ENCODE peak calls at places on chromosome 12, in seven cellular contexts. K is astrocyte of the cerebellum; C is CD8-positive, alpha-beta T cell; U is neural progenitor cell; W is mucosa of descending colon; X is cardiac muscle cell; V is fibroblast of pulmonary artery. L is an unnamed sample.

GRCh38 chr12:126747530-126748149 is 1519.3 kb upstream of the TMEM132C start:
- DNase-seq in K (no peak), C (peak; percentile 63), U (peak; percentile 67), W (peak; percentile 61), X (peak; percentile 57), V (peak; percentile 36), L (no peak)

GRCh38 chr12:54996235-54996634 is 11.7 kb upstream of the TESPA1 start:
- DNase-seq in K (no peak), C (no peak), U (no peak), W (no peak), X (no peak), V (no peak), L (no peak)

GRCh38 chr12:31325524-31325875 is 450 bp downstream of the SINHCAF start:
- DNase-seq in K (no peak), C (no peak), U (no peak), W (peak; percentile 66), X (no peak), V (no peak), L (no peak)

GRCh38 chr12:10301103-10301502 is 6.6 kb upstream of the KLRD1 start:
- DNase-seq in K (no peak), C (no peak), U (no peak), W (no peak), X (no peak), V (no peak), L (peak; percentile 13)

GRCh38 chr12:55060970-55061543 is 41.3 kb downstream of the NEUROD4 start:
- DNase-seq in K (no peak), C (no peak), U (no peak), W (no peak), X (no peak), V (no peak), L (no peak)

GRCh38 chr12:65510584-65511050 is 232.1 kb downstream of the MSRB3 start:
- DNase-seq in K (peak; percentile 91), C (no peak), U (peak; percentile 89), W (peak; percentile 33), X (peak; percentile 39), V (peak; percentile 53), L (no peak)

GRCh38 chr12:75345531-75345930 is 11.1 kb downstream of the GLIPR1L1 start:
- DNase-seq in K (no peak), C (no peak), U (no peak), W (no peak), X (no peak), V (no peak), L (no peak)

GRCh38 chr12:53064613-53065415 is 14.4 kb downstream of the SPRYD3 start:
- DNase-seq in K (no peak), C (no peak), U (no peak), W (no peak), X (no peak), V (no peak), L (no peak)

GRCh38 chr12:21771311-21771710 is 3.2 kb downstream of the KCNJ8 start:
- DNase-seq in K (no peak), C (no peak), U (no peak), W (no peak), X (no peak), V (peak; percentile 58), L (peak; percentile 10)

GRCh38 chr12:131137009-131137835 is 183.5 kb downstream of the ADGRD1 start:
- DNase-seq in K (no peak), C (peak; percentile 45), U (no peak), W (no peak), X (no peak), V (no peak), L (no peak)

GRCh38 chr12:50520808-50521207 is 16.0 kb downstream of the DIP2B start:
- DNase-seq in K (no peak), C (no peak), U (no peak), W (no peak), X (no peak), V (no peak), L (no peak)

GRCh38 chr12:107045186-107045585 is 48.2 kb downstream of the CRY1 start:
- DNase-seq in K (no peak), C (no peak), U (no peak), W (no peak), X (no peak), V (no peak), L (no peak)

GRCh38 chr12:3683670-3684069 is 69.2 kb downstream of the CRACR2A start:
- DNase-seq in K (no peak), C (no peak), U (no peak), W (no peak), X (no peak), V (peak; percentile 63), L (peak; percentile 45)

GRCh38 chr12:94148841-94149780 is 734 bp downstream of the PLXNC1 start:
- DNase-seq in K (no peak), C (peak; percentile 67), U (peak; percentile 78), W (peak; percentile 64), X (peak; percentile 64), V (peak; percentile 50), L (no peak)

GRCh38 chr12:3054993-3055711 is 22.0 kb upstream of the TSPAN9 start:
- DNase-seq in K (no peak), C (no peak), U (no peak), W (no peak), X (no peak), V (peak; percentile 29), L (no peak)

GRCh38 chr12:57740656-57741412 is 2.3 kb upstream of the AGAP2 start:
- DNase-seq in K (no peak), C (peak; percentile 87), U (no peak), W (peak; percentile 52), X (no peak), V (no peak), L (no peak)

GRCh38 chr12:131939007-131939406 is 9.9 kb downstream of the PUS1 start:
- DNase-seq in K (no peak), C (no peak), U (no peak), W (peak; percentile 76), X (no peak), V (no peak), L (no peak)

GRCh38 chr12:15688202-15688736 is 100.9 kb downstream of the EPS8 start:
- DNase-seq in K (no peak), C (no peak), U (no peak), W (peak; percentile 69), X (no peak), V (peak; percentile 32), L (no peak)

GRCh38 chr12:103561174-103561573 is 25.9 kb upstream of the STAB2 start:
- DNase-seq in K (no peak), C (no peak), U (no peak), W (no peak), X (no peak), V (peak; percentile 16), L (no peak)

DNA sequence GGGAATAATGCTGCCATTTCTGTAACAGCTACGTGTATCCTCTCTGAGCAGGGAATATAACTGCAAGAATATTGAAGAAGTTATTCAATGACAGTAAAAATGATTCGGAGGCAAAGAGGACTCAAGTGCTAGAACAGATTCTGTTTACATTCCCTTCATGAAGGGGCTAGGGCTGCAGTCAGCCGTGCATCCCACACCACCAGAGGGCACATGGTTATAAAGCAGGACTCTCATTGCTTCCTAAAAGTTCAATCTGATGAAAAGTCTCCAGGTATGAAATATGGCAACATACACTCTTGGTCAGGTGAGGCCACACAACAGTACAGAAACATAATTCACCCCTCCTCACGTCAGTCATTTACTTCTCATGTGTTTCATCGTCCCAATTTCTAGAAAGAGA is 34.0 kb downstream of the TCHP start:
- DNase-seq in K (no peak), C (no peak), U (no peak), W (no peak), X (no peak), V (no peak), L (no peak)
- TF ChIP-seq CTCF in K (peak; percentile 78), C (no peak), U (peak; percentile 30), W (no peak), X (peak; percentile 57), V (peak; percentile 46), L (peak; percentile 26)

GRCh38 chr12:123532021-123532420 is 1.5 kb downstream of the RILPL1 start:
- DNase-seq in K (peak; percentile 55), C (no peak), U (no peak), W (no peak), X (no peak), V (peak; percentile 50), L (no peak)
- TF ChIP-seq CTCF in K (no peak), C (no peak), U (no peak), W (no peak), X (no peak), V (no peak), L (no peak)

GRCh38 chr12:121167951-121168350 is 35.3 kb downstream of the P2RX7 start:
- DNase-seq in K (no peak), C (no peak), U (no peak), W (no peak), X (no peak), V (no peak), L (no peak)

GRCh38 chr12:121167232-121167820 is 34.6 kb downstream of the P2RX7 start:
- DNase-seq in K (no peak), C (no peak), U (no peak), W (no peak), X (no peak), V (peak; percentile 43), L (no peak)

GRCh38 chr12:121172145-121172544 is 37.8 kb upstream of the P2RX4 start:
- DNase-seq in K (no peak), C (no peak), U (no peak), W (no peak), X (no peak), V (no peak), L (no peak)

GRCh38 chr12:121166356-121166755 is 33.7 kb downstream of the P2RX7 start:
- DNase-seq in K (no peak), C (no peak), U (no peak), W (no peak), X (no peak), V (no peak), L (no peak)

DNA sequence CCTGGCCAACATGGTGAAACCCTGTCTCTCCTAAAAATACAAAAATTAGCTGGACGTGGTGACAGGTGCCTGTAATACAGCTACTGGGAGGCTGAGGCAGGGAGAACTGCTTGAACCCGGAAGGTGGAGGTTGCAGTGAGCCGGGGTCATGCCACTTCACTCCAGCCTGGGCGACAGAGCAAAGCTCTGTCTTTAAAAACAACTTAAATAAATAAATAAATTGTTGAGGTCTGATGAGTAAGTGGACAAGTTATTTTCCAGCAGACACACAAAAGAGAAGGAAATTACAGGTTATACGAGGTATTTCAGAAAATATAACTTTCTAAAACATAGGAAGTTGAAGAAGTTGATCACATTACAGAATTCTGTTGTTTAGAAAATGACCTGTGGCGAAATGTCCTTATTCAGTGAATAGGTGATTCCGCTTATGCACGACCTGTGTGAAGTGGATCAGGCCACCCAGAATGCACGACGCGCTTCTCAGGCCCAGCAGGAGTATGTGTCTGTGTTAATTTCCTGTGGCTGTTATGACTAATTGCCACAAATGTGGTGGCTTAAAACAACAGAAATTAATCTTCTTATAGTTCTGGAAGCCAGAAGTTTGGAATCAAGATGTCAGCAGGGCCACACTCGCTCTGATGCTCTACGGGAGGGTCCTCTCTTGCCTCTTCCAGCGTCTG is 38.0 kb downstream of the P2RX7 start:
- DNase-seq in K (peak; percentile 15), C (no peak), U (no peak), W (no peak), X (no peak), V (no peak), L (peak; percentile 40)
- TF ChIP-seq CTCF in K (no peak), C (no peak), U (no peak), W (no peak), X (no peak), V (no peak), L (no peak)

DNA sequence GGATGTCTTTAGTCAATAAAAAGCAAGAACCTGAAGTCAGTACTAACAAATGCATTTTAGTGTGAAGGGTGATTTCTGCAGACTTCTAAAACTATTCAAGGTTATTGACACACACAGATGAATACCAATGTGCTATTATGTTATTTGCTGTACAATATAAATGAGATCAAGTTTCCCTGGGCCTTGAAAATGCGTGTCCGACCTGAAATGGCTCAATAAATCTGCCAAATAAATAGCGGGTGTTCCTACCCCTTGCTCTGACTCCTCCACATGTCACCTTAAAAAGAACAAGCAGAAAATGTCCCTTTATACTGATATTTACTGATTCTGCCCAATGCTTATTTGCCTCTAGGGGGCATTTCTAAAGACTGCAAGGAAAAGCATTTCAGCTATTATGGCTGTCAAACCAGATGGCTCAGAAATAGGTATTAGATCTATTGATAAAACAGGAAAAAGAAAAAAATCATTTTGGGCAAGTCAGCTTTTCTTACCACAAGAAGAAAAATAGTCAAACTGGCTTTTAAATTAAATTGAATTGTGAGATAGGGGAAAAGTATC is 367.3 kb upstream of the KITLG start:
- DNase-seq in K (no peak), C (no peak), U (no peak), W (no peak), X (no peak), V (no peak), L (no peak)
- TF ChIP-seq CTCF in K (peak; percentile 4), C (no peak), U (peak; percentile 27), W (no peak), X (no peak), V (peak; percentile 4), L (peak; percentile 30)